ENCODE peak calls at places on chromosomes 2 and 18, in eight cellular contexts. One of them, this sample, is unnamed. For H3K27me3, the result is how much of the 10 kb centered on the place peaks cover.

GRCh38 chr18:13242797-13243196 is 24.2 kb downstream of the LDLRAD4 start:
- DNase-seq in CD8-positive, alpha-beta memory T cell: no peak
- DNase-seq in tibial artery: peak
- DNase-seq in PC-3: no peak
- DNase-seq in sigmoid colon: peak
- DNase-seq in aorta: no peak
- DNase-seq in WERI-Rb-1: peak
- DNase-seq in cardiac muscle cell: no peak
- DNase-seq in this sample: peak

GRCh38 chr2:174972924-174973323 is 32.3 kb downstream of the CHN1 start:
- DNase-seq in CD8-positive, alpha-beta memory T cell: no peak
- DNase-seq in tibial artery: no peak
- DNase-seq in PC-3: peak
- DNase-seq in sigmoid colon: no peak
- DNase-seq in aorta: no peak
- DNase-seq in WERI-Rb-1: no peak
- DNase-seq in cardiac muscle cell: no peak
- DNase-seq in this sample: no peak

GRCh38 chr2:236281423-236281822 is 17.2 kb upstream of the ASB18 start:
- DNase-seq in CD8-positive, alpha-beta memory T cell: no peak
- DNase-seq in tibial artery: no peak
- DNase-seq in PC-3: no peak
- DNase-seq in sigmoid colon: no peak
- DNase-seq in aorta: no peak
- DNase-seq in WERI-Rb-1: no peak
- DNase-seq in cardiac muscle cell: no peak
- DNase-seq in this sample: no peak

GRCh38 chr2:85900366-85900765 is 11.6 kb upstream of the ST3GAL5 start:
- DNase-seq in CD8-positive, alpha-beta memory T cell: no peak
- DNase-seq in tibial artery: no peak
- DNase-seq in PC-3: no peak
- DNase-seq in sigmoid colon: no peak
- DNase-seq in aorta: no peak
- DNase-seq in WERI-Rb-1: no peak
- DNase-seq in cardiac muscle cell: no peak
- DNase-seq in this sample: no peak

GRCh38 chr2:191806396-191806795 is 40.5 kb downstream of the CAVIN2 start:
- DNase-seq in CD8-positive, alpha-beta memory T cell: no peak
- DNase-seq in tibial artery: no peak
- DNase-seq in PC-3: no peak
- DNase-seq in sigmoid colon: no peak
- DNase-seq in aorta: no peak
- DNase-seq in WERI-Rb-1: no peak
- DNase-seq in cardiac muscle cell: no peak
- DNase-seq in this sample: no peak

GRCh38 chr2:232889876-232890401 is 19.9 kb downstream of the SNORC start:
- DNase-seq in CD8-positive, alpha-beta memory T cell: no peak
- DNase-seq in tibial artery: peak
- DNase-seq in PC-3: no peak
- DNase-seq in sigmoid colon: no peak
- DNase-seq in aorta: no peak
- DNase-seq in WERI-Rb-1: no peak
- DNase-seq in cardiac muscle cell: no peak
- DNase-seq in this sample: peak

GRCh38 chr2:137964859-137965459 is 686 bp downstream of the HNMT start:
- DNase-seq in CD8-positive, alpha-beta memory T cell: no peak
- DNase-seq in tibial artery: no peak
- DNase-seq in PC-3: no peak
- DNase-seq in sigmoid colon: no peak
- DNase-seq in aorta: no peak
- DNase-seq in WERI-Rb-1: no peak
- DNase-seq in cardiac muscle cell: no peak
- DNase-seq in this sample: no peak

GRCh38 chr18:52008330-52008729 is 331.7 kb upstream of the DCC start:
- DNase-seq in CD8-positive, alpha-beta memory T cell: no peak
- DNase-seq in tibial artery: no peak
- DNase-seq in PC-3: no peak
- DNase-seq in sigmoid colon: no peak
- DNase-seq in aorta: no peak
- DNase-seq in WERI-Rb-1: no peak
- DNase-seq in cardiac muscle cell: no peak
- DNase-seq in this sample: no peak

GRCh38 chr2:38835015-38835601 is 40.6 kb downstream of the DHX57 start:
- DNase-seq in CD8-positive, alpha-beta memory T cell: no peak
- DNase-seq in tibial artery: no peak
- DNase-seq in PC-3: peak
- DNase-seq in sigmoid colon: no peak
- DNase-seq in aorta: no peak
- DNase-seq in WERI-Rb-1: no peak
- DNase-seq in cardiac muscle cell: peak
- DNase-seq in this sample: peak

GRCh38 chr2:42244520-42244919 is 75.4 kb downstream of the EML4 start:
- DNase-seq in CD8-positive, alpha-beta memory T cell: no peak
- DNase-seq in tibial artery: no peak
- DNase-seq in PC-3: no peak
- DNase-seq in sigmoid colon: no peak
- DNase-seq in aorta: no peak
- DNase-seq in WERI-Rb-1: no peak
- DNase-seq in cardiac muscle cell: no peak
- DNase-seq in this sample: no peak

GRCh38 chr18:501406-501714 is 859 bp upstream of the COLEC12 start:
- DNase-seq in CD8-positive, alpha-beta memory T cell: no peak
- DNase-seq in tibial artery: no peak
- DNase-seq in PC-3: no peak
- DNase-seq in sigmoid colon: no peak
- DNase-seq in aorta: no peak
- DNase-seq in WERI-Rb-1: no peak
- DNase-seq in cardiac muscle cell: no peak
- DNase-seq in this sample: peak
- H3K4me3 ChIP-seq in CD8-positive, alpha-beta memory T cell: no peak
- H3K4me3 ChIP-seq in tibial artery: no peak
- H3K4me3 ChIP-seq in PC-3: no peak
- H3K4me3 ChIP-seq in sigmoid colon: no peak
- H3K4me3 ChIP-seq in aorta: no peak
- H3K4me3 ChIP-seq in WERI-Rb-1: no peak
- H3K4me3 ChIP-seq in cardiac muscle cell: peak
- H3K4me3 ChIP-seq in this sample: peak

DNA sequence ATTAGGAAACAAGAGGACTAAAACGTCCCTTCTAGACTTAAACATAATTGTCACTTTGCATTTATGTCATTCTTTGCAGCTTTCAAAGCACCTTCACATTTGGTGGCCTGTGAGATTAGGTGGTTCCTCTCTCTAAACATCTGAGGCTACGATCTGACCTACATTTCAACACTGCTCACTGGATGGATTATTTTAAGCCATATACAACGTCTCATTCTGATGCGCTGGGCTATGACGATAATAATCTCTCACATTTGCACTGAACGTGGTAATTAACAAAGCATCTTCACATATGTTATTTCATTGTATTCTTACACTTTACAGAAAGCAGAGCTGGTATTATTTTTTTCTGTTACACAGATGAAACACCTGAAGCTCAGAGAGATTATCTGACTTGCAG is 36.5 kb downstream of the DNMT3A start:
- DNase-seq in CD8-positive, alpha-beta memory T cell: no peak
- DNase-seq in tibial artery: no peak
- DNase-seq in PC-3: no peak
- DNase-seq in sigmoid colon: no peak
- DNase-seq in aorta: no peak
- DNase-seq in WERI-Rb-1: no peak
- DNase-seq in cardiac muscle cell: no peak
- DNase-seq in this sample: no peak
- H3K27me3 ChIP-seq in CD8-positive, alpha-beta memory T cell: under half
- H3K27me3 ChIP-seq in tibial artery: under half
- H3K27me3 ChIP-seq in PC-3: under half
- H3K27me3 ChIP-seq in sigmoid colon: under half
- H3K27me3 ChIP-seq in aorta: under half
- H3K27me3 ChIP-seq in WERI-Rb-1: under half
- H3K27me3 ChIP-seq in cardiac muscle cell: under half
- H3K27me3 ChIP-seq in this sample: under half

DNA sequence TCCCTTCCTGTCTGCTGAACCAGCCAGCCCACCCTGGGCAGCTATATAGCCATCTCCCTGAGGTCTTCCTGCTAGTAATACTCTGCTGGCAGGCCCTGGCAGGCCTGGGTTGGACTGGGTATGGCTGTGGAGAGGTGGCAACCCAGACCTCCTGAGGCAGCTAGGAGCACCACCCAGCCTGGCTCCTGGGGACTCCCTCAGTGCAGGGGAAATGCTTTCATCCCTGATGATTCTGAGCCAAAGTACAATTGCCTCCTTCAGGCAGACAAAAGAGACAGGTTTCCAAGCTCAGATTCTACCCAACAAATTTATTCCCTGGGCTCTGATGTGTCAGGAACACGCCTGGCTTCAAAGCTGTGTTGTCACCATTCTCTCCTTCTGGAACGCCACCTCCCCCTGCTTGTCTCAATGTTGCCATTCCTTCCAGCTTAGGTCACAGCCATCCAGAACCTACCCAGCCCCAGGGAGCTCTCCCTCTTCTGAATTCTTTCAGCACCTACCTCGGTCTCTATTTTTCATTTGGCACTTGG is 4.7 kb upstream of the DNAJB2 start:
- DNase-seq in CD8-positive, alpha-beta memory T cell: no peak
- DNase-seq in tibial artery: peak
- DNase-seq in PC-3: peak
- DNase-seq in sigmoid colon: no peak
- DNase-seq in aorta: peak
- DNase-seq in WERI-Rb-1: no peak
- DNase-seq in cardiac muscle cell: peak
- DNase-seq in this sample: peak
- H3K4me3 ChIP-seq in CD8-positive, alpha-beta memory T cell: no peak
- H3K4me3 ChIP-seq in tibial artery: no peak
- H3K4me3 ChIP-seq in PC-3: peak
- H3K4me3 ChIP-seq in sigmoid colon: no peak
- H3K4me3 ChIP-seq in aorta: no peak
- H3K4me3 ChIP-seq in WERI-Rb-1: no peak
- H3K4me3 ChIP-seq in cardiac muscle cell: no peak
- H3K4me3 ChIP-seq in this sample: no peak

GRCh38 chr18:631560-631959 is 25.9 kb upstream of the TYMS start:
- DNase-seq in CD8-positive, alpha-beta memory T cell: no peak
- DNase-seq in tibial artery: no peak
- DNase-seq in PC-3: no peak
- DNase-seq in sigmoid colon: no peak
- DNase-seq in aorta: no peak
- DNase-seq in WERI-Rb-1: no peak
- DNase-seq in cardiac muscle cell: no peak
- DNase-seq in this sample: no peak

GRCh38 chr18:635171-635570 is 22.3 kb upstream of the TYMS start:
- DNase-seq in CD8-positive, alpha-beta memory T cell: no peak
- DNase-seq in tibial artery: no peak
- DNase-seq in PC-3: no peak
- DNase-seq in sigmoid colon: no peak
- DNase-seq in aorta: no peak
- DNase-seq in WERI-Rb-1: no peak
- DNase-seq in cardiac muscle cell: peak
- DNase-seq in this sample: no peak

GRCh38 chr18:629303-630150 is 27.9 kb upstream of the TYMS start:
- DNase-seq in CD8-positive, alpha-beta memory T cell: no peak
- DNase-seq in tibial artery: no peak
- DNase-seq in PC-3: no peak
- DNase-seq in sigmoid colon: no peak
- DNase-seq in aorta: no peak
- DNase-seq in WERI-Rb-1: no peak
- DNase-seq in cardiac muscle cell: no peak
- DNase-seq in this sample: no peak

GRCh38 chr18:634551-635045 is 22.9 kb upstream of the TYMS start:
- DNase-seq in CD8-positive, alpha-beta memory T cell: no peak
- DNase-seq in tibial artery: no peak
- DNase-seq in PC-3: peak
- DNase-seq in sigmoid colon: no peak
- DNase-seq in aorta: no peak
- DNase-seq in WERI-Rb-1: no peak
- DNase-seq in cardiac muscle cell: no peak
- DNase-seq in this sample: peak
- H3K27me3 ChIP-seq in CD8-positive, alpha-beta memory T cell: under half
- H3K27me3 ChIP-seq in tibial artery: under half
- H3K27me3 ChIP-seq in PC-3: under half
- H3K27me3 ChIP-seq in sigmoid colon: under half
- H3K27me3 ChIP-seq in aorta: under half
- H3K27me3 ChIP-seq in WERI-Rb-1: under half
- H3K27me3 ChIP-seq in cardiac muscle cell: under half
- H3K27me3 ChIP-seq in this sample: under half

This sample was measured in H7.